ENCODE peak calls at places on chromosomes 4 and X, in four cellular contexts. J is HepG2, K is HEK293T, Q is K562. S is an unnamed sample.

GRCh38 chr4:106809083-106809482 is 227.0 kb downstream of the DKK2 start:
- DNase-seq in J (peak), K (peak), Q (no peak), S (no peak)

GRCh38 chrX:69149466-69150293 is 15.6 kb downstream of the PJA1 start:
- DNase-seq in J (no peak), K (no peak), Q (no peak), S (no peak)

GRCh38 chr4:140691369-140691768 is 64.8 kb downstream of the TBC1D9 start:
- DNase-seq in J (peak), K (no peak), Q (no peak), S (no peak)

GRCh38 chr4:94406668-94407437 is 44.9 kb upstream of the PDLIM5 start:
- DNase-seq in J (peak), K (peak), Q (peak), S (peak)

GRCh38 chr4:5571646-5572045 is 136.7 kb downstream of the EVC2 start:
- DNase-seq in J (no peak), K (no peak), Q (no peak), S (no peak)

GRCh38 chr4:40524642-40525041 is 105.0 kb downstream of the RBM47 start:
- DNase-seq in J (no peak), K (no peak), Q (no peak), S (no peak)

GRCh38 chr4:185895351-185895750 is 83.4 kb upstream of the SORBS2 start:
- DNase-seq in J (no peak), K (no peak), Q (no peak), S (no peak)

GRCh38 chr4:2412534-2412884 is 5.9 kb downstream of the ZFYVE28 start:
- DNase-seq in J (no peak), K (no peak), Q (no peak), S (no peak)

GRCh38 chr4:119059221-119059620 is 76.4 kb upstream of the MYOZ2 start:
- DNase-seq in J (no peak), K (no peak), Q (no peak), S (no peak)

DNA sequence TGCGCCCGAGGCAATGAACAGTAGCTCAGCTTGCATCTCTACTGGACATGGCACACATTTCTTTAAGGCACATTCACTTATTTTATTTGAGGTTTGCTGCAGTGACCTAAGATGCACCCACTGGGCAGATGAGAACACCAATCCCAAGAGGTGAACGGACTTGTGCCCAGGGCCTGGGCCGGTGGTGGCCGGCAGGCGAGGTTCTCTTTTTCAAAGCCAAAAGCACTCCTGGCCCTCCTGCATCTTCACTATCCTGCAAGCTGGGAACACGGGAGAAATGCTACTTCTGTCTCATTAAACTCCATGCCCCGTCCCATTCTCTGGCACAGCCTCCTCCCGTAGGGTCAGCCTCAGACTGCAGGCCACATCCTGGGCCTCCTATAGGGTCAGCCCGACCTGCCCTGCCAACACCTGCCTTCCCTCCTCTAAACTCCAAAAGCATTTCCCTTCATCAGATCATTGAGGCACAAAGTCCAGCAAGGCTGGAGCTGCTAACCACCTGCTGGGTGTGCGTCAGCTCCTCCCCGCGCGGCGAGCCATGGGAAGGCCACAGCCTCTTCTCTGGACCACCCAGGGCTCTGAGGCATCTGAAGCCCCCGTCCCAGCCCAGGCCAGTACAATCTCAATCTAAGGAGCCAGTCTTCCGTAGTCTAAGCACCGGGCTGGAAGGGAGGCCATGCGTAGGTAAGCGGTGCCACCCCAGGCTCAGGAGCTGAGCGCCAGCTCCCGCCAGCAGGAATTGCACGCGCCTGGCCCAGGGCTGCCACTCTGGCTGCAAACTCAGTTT is 166.1 kb downstream of the AFAP1 start:
- DNase-seq in J (no peak), K (no peak), Q (no peak), S (no peak)
- TF ChIP-seq TARDBP in J (no peak), K (no peak), Q (no peak), S (no peak)

GRCh38 chr4:1367230-1367935 is 20.4 kb downstream of the UVSSA start:
- DNase-seq in J (no peak), K (no peak), Q (no peak), S (no peak)
- TF ChIP-seq BHLHE40 in J (no peak), K (no peak), Q (no peak), S (no peak)

GRCh38 chr4:83191026-83191425 is 76.5 kb upstream of the PLAC8 start:
- DNase-seq in J (no peak), K (no peak), Q (no peak), S (no peak)

GRCh38 chr4:83195280-83195679 is 80.8 kb upstream of the PLAC8 start:
- DNase-seq in J (no peak), K (no peak), Q (no peak), S (no peak)

GRCh38 chr4:83189631-83190136 is 75.2 kb upstream of the PLAC8 start:
- DNase-seq in J (peak), K (no peak), Q (no peak), S (no peak)
- TF ChIP-seq TARDBP in J (no peak), K (no peak), Q (no peak), S (no peak)

GRCh38 chr4:173958445-173958844 is 325.0 kb downstream of the FBXO8 start:
- DNase-seq in J (no peak), K (no peak), Q (no peak), S (no peak)
- TF ChIP-seq BHLHE40 in J (no peak), K (no peak), Q (no peak), S (no peak)

DNA sequence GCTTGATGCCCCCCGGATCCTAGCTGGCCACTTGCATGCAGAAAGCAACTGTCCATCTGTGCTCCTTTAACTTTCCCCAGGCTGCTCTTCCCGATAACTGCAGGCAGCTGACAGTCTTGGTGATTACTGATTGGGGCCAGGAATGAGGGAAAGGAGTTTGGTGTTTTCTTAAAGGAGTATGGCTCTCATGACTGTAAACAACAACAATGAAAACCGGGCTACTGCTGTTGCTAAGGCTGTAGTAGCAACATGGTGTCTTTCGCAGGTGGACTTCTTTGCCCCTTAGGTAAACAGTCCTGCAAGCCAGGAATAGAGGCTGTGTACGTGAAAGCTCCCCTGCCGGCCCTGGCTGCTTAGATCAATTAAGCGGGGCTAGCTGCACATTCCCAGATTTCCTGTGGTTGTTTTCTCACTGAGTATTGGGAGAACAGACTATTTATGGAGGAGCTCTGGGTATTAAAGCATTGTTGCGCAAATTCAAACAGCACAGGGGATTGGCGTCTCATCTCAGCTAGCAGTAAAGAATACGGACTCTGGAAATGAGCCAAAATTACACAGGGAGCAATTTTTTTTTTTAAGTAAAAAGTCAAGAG is 61.5 kb upstream of the NAP1L5 start:
- DNase-seq in J (peak), K (no peak), Q (no peak), S (no peak)
- TF ChIP-seq TARDBP in J (no peak), K (no peak), Q (no peak), S (no peak)

DNA sequence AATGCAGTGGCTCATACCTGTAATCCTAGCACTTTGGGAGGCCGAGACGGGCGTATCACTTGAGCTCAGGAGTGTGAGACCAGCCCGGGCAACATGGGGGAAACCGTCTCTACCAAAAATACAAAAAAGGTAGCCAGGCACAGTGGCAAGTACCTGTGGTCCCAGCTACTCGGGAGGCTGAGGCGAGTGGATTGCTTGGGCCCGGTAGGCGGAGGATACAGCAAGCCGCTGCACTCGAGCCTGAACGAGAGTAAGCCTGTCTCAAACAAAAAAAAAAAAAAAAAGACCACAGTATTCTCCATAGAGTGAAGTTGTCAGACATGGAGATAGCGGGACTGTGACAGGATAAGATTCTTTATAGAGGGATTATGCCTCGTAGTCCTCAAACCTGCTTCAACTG is 76.1 kb upstream of the SH3RF1 start:
- DNase-seq in J (no peak), K (no peak), Q (no peak), S (no peak)
- TF ChIP-seq BHLHE40 in J (no peak), K (no peak), Q (no peak), S (no peak)

GRCh38 chr4:101850698-101851097 is 60.2 kb downstream of the BANK1 start:
- DNase-seq in J (no peak), K (no peak), Q (no peak), S (no peak)
- TF ChIP-seq TARDBP in J (no peak), K (no peak), Q (no peak), S (no peak)

DNA sequence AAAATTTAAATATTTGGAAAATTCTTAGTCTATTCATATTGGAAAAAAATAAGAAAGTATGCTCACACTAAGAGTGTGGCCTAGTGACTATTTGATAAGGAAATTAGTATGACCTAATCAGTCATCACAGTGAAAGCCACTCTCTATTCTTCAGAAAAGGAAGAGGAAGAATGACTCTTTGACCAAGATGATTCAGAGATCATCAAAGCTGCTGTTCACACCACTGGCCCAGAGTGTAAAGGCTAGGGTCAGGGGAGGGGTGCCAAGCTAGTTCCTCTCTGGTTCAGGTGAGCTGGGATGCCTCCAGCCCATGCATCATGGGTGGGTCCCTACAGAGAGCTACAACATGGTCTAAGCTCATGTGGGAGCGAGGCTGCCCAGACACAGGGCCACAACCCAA is 396.9 kb upstream of the NDST3 start:
- DNase-seq in J (no peak), K (no peak), Q (no peak), S (no peak)
- TF ChIP-seq BHLHE40 in J (no peak), K (no peak), Q (no peak), S (no peak)

S was measured in GM12878.